ENCODE peak calls at places on chromosomes 7 and 10, in seven cellular contexts. S, R, M, G, H, Y and B are unnamed samples.

GRCh38 chr10:3482200-3482993 is 302.6 kb downstream of the KLF6 start:
- DNase-seq in G (peak), R (no peak), Y (peak), S (peak), M (peak), H (peak), B (peak)

GRCh38 chr10:29586509-29586908 is 48.3 kb downstream of the SVIL start:
- DNase-seq in G (no peak), R (no peak), H (no peak), M (no peak), S (no peak), Y (no peak), B (no peak)

GRCh38 chr10:48447356-48448215 is 141.1 kb downstream of the MAPK8 start:
- DNase-seq in M (no peak), H (no peak), G (no peak), Y (no peak), R (no peak), S (no peak), B (no peak)

GRCh38 chr10:6841746-6842145 is 261.7 kb upstream of the PRKCQ start:
- DNase-seq in G (no peak), H (no peak), S (no peak), M (no peak), R (no peak), Y (no peak), B (no peak)

GRCh38 chr7:47622946-47623640 is 41.2 kb upstream of the TNS3 start:
- DNase-seq in G (no peak), S (peak), M (peak), Y (peak), H (peak), R (no peak), B (no peak)

GRCh38 chr10:127300868-127301321 is 104.5 kb upstream of the INSYN2A start:
- DNase-seq in R (no peak), G (no peak), H (no peak), S (no peak), M (no peak), Y (no peak), B (no peak)

GRCh38 chr7:18824157-18824556 is 293.3 kb downstream of the TWIST1 start:
- DNase-seq in R (no peak), Y (no peak), M (no peak), S (no peak), G (no peak), H (peak), B (no peak)

GRCh38 chr10:62424026-62424425 is 49.9 kb downstream of the ZNF365 start:
- DNase-seq in M (no peak), G (no peak), S (no peak), Y (no peak), H (peak), R (no peak), B (no peak)

GRCh38 chr7:7956531-7957221 is 11.9 kb upstream of the GLCCI1 start:
- DNase-seq in S (peak), R (no peak), Y (no peak), M (peak), G (no peak), H (peak), B (no peak)

GRCh38 chr7:27944626-27945025 is 204.7 kb downstream of the TAX1BP1 start:
- DNase-seq in S (no peak), G (no peak), H (no peak), R (no peak), M (no peak), Y (no peak), B (no peak)

GRCh38 chr7:90692947-90693346 is 96.8 kb downstream of the CDK14 start:
- DNase-seq in M (no peak), Y (no peak), G (no peak), R (no peak), S (peak), H (no peak), B (no peak)

GRCh38 chr10:124577651-124578050 is 116.0 kb downstream of the LHPP start:
- DNase-seq in G (no peak), Y (no peak), H (no peak), R (no peak), S (no peak), M (no peak), B (no peak)

GRCh38 chr10:110353244-110354119 is 48.8 kb upstream of the SMNDC1 start:
- DNase-seq in G (no peak), Y (peak), H (peak), S (peak), M (no peak), R (no peak), B (no peak)

GRCh38 chr10:7362451-7362850 is 48.4 kb downstream of the SFMBT2 start:
- DNase-seq in S (no peak), H (no peak), R (no peak), G (no peak), M (no peak), Y (no peak), B (no peak)

GRCh38 chr10:14617125-14617524 is 157.6 kb downstream of the FAM107B start:
- DNase-seq in Y (no peak), H (no peak), G (no peak), S (no peak), M (no peak), R (no peak), B (no peak)

GRCh38 chr7:27873981-27874957 is 134.3 kb downstream of the TAX1BP1 start:
- DNase-seq in S (peak), G (no peak), M (peak), Y (peak), H (peak), R (no peak), B (no peak)

GRCh38 chr10:98078774-98079173 is 48.4 kb upstream of the CRTAC1 start:
- DNase-seq in Y (no peak), S (no peak), H (no peak), G (no peak), M (no peak), R (no peak), B (no peak)

GRCh38 chr7:20241491-20242261 is 24.5 kb upstream of the MACC1 start:
- DNase-seq in H (peak), M (no peak), R (no peak), G (peak), S (peak), Y (peak), B (no peak)

GRCh38 chr10:43249962-43250624 is 16.8 kb downstream of the RASGEF1A start:
- DNase-seq in H (peak), M (no peak), Y (no peak), G (no peak), S (no peak), R (no peak), B (peak)

GRCh38 chr10:373516-374309 is 238.5 kb downstream of the ZMYND11 start:
- DNase-seq in S (peak), M (no peak), Y (peak), R (no peak), H (peak), G (peak), B (no peak)

GRCh38 chr7:147145194-147145593 is 1028.6 kb downstream of the CNTNAP2 start:
- DNase-seq in S (no peak), R (no peak), G (no peak), M (no peak), H (no peak), Y (no peak), B (no peak)

GRCh38 chr10:132862485-132863420 is 76.8 kb upstream of the NKX6-2 start:
- DNase-seq in Y (no peak), H (no peak), M (no peak), R (peak), S (no peak), G (no peak), B (no peak)

GRCh38 chr7:147605326-147605725 is 985.2 kb upstream of the C7orf33 start:
- DNase-seq in M (no peak), H (peak), G (no peak), Y (no peak), R (no peak), S (no peak), B (no peak)

GRCh38 chr10:75910032-75910431 is 478.6 kb downstream of the LRMDA start:
- DNase-seq in G (no peak), H (peak), S (peak), Y (peak), M (no peak), R (no peak), B (no peak)
- TF ChIP-seq CTCF in G (peak), H (no peak), S (peak), Y (peak), M (peak), R (peak), B (no peak)

GRCh38 chr10:52870562-52870961 is 98.0 kb upstream of the MBL2 start:
- DNase-seq in Y (no peak), H (peak), S (no peak), R (no peak), G (no peak), M (no peak), B (no peak)
- TF ChIP-seq CTCF in Y (no peak), H (no peak), S (no peak), R (no peak), G (no peak), M (no peak), B (no peak)

GRCh38 chr10:33046792-33047191 is 88.8 kb upstream of the ITGB1 start:
- DNase-seq in G (no peak), R (no peak), H (no peak), M (no peak), S (no peak), Y (no peak), B (no peak)

GRCh38 chr10:33042565-33042964 is 84.5 kb upstream of the ITGB1 start:
- DNase-seq in R (no peak), S (no peak), G (no peak), H (no peak), Y (no peak), M (no peak), B (no peak)

GRCh38 chr10:33048223-33048622 is 90.2 kb upstream of the ITGB1 start:
- DNase-seq in H (no peak), M (no peak), Y (no peak), R (no peak), S (no peak), G (no peak), B (no peak)

GRCh38 chr10:33052476-33052875 is 94.4 kb upstream of the ITGB1 start:
- DNase-seq in H (no peak), S (no peak), G (no peak), M (no peak), R (no peak), Y (no peak), B (no peak)

GRCh38 chr10:33047655-33048054 is 89.6 kb upstream of the ITGB1 start:
- DNase-seq in S (no peak), Y (no peak), H (peak), G (no peak), M (no peak), R (no peak), B (no peak)
- TF ChIP-seq CTCF in S (no peak), Y (peak), H (peak), G (no peak), M (no peak), R (no peak), B (no peak)

DNA sequence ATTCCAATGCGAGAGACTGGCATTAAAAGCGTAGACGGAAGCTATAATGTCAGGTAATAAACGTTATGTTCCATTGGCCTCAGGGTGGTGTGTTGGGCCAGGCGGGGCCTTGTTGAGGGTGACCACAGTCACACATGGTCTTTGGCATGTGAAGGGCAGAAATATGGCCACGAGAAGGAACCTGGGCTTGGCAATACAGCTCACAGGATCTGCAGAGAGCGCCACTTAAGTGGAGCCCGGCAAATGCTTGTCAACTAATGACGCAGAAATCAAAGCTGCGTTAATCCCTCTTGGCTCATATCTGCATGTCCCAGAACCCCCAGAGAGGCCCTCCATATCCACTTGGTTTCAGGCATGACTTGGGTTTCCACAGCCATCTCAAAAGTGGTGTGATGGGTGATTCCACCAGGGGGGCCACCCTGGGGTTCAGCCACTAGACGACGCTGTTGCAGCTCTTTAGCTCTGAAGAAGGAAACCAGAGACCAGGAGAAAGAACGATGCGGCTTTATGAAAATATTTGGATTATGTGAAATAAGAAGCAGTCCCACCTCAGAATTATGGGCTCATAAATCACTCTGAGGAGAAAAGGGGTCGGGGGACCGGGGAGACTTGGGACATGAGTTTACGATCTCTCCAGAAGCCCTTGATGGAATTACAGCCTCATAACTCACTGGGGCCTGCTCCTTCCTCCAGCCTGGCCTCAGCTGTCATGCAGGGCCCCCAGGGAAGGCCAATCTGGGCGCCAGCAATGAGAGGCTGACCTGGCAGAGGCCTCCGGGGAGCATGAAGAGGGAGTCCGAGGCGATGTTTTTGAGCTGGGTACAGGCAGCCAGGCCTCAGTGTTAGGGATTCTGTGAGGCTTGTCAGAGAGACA is 462.5 kb downstream of the PLXNA4 start:
- DNase-seq in M (no peak), G (no peak), Y (no peak), S (no peak), H (no peak), R (no peak), B (peak)
- TF ChIP-seq CTCF in M (no peak), G (peak), Y (no peak), S (no peak), H (no peak), R (no peak), B (no peak)

GRCh38 chr10:99620713-99621453 is 644 bp upstream of the SLC25A28 start:
- DNase-seq in G (peak), S (peak), R (peak), Y (peak), M (peak), H (peak), B (peak)
- TF ChIP-seq CTCF in G (peak), S (no peak), R (peak), Y (no peak), M (no peak), H (no peak), B (no peak)

GRCh38 chr10:93039721-93040120 is 20.9 kb upstream of the CYP26C1 start:
- DNase-seq in H (peak), Y (peak), G (no peak), R (no peak), M (no peak), S (peak), B (no peak)
- TF ChIP-seq CTCF in H (peak), Y (peak), G (peak), R (no peak), M (no peak), S (peak), B (no peak)

DNA sequence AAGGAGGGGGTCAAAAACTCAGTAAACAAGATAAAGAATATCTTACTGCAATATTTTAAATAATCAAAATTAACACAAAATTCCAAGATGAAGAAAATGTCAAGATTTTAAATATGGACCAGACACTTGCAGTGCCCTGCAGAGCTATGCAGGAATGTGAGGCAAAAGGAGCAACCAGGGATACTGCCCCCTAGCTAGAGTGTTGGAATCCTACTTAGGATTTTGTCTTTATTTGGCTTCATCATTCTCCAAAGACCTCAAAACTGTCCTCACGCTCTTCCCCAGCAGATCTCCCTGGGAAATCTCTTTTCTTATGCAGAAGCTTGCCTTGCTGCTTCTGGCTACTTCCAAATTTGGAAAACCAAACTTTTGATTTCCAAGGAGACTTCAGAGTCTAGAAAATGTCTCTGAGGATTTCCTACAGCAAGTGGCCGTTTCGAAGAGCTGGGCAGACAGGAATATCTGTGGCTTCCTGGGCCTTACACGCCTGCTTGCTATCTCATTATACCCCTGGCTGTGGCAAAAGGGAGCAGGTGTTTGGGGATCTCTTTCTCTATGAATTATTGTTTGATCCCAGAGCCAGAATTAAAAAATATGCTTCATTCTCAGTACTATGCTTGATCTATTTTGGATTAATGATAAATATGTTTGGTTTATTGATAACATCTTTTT is 232.2 kb upstream of the BMPER start:
- DNase-seq in S (no peak), G (no peak), H (no peak), M (no peak), R (no peak), Y (no peak), B (no peak)
- TF ChIP-seq CTCF in S (no peak), G (no peak), H (peak), M (no peak), R (no peak), Y (peak), B (no peak)

DNA sequence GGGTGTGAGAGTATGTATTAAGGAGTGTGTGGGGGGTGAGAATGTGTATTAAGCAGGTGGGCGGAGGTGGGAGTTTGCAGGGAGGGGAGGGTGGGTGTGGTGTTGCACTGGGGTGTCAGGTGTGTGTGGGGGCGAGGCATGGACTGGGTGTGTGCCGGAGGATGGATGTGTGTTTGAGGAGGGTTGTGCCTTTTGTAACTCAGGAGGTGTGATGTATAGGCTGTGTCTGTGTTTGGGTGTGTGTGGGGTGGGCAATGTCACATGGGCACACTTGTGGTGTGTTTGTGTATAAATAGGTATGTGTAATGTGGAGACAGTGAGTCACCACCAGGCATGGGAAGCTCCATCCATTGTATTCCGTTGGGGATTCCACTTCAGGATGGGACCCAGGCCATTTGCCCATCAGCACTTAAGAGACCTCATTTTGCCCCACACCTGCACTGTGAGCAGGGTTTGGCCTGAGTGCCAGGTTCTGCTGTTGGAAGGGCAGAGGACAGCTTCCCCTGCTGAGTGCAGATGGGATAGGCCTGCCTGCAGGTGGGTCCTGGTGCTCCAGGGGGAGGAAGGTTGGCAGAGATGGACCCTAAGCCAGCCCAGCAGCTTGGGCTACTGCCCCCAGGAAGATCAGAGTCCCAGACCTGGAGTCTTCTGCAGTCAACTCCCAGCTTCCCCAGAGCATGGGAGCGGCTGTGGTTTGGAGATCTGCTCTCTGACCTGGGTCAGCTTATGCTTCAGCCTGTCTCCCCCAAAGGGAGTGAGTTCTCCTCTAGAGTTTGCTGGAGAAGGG is 5.9 kb downstream of the UNC5B start:
- DNase-seq in M (no peak), H (peak), G (no peak), R (no peak), Y (no peak), S (peak), B (no peak)
- TF ChIP-seq CTCF in M (no peak), H (no peak), G (no peak), R (no peak), Y (no peak), S (no peak), B (no peak)